ENCODE peak calls at places on chromosomes 4 and X, in four cellular contexts. One of them, this sample, is unnamed.

GRCh38 chr4:156598138-156598681 is 373.4 kb downstream of the PDGFC start:
- DNase-seq in NCI-H460: no peak
- DNase-seq in aorta: no peak
- DNase-seq in fibroblast of mammary gland: peak
- DNase-seq in this sample: no peak

GRCh38 chrX:41665676-41666075 is 23.1 kb upstream of the GPR34 start:
- DNase-seq in aorta: no peak
- DNase-seq in fibroblast of mammary gland: no peak
- DNase-seq in NCI-H460: no peak
- DNase-seq in this sample: no peak

GRCh38 chrX:101257448-101258259 is 33.5 kb downstream of the TAF7L start:
- DNase-seq in fibroblast of mammary gland: peak
- DNase-seq in aorta: no peak
- DNase-seq in NCI-H460: no peak
- DNase-seq in this sample: no peak

GRCh38 chr4:183200453-183200852 is 101.4 kb downstream of the WWC2 start:
- DNase-seq in fibroblast of mammary gland: peak
- DNase-seq in aorta: peak
- DNase-seq in NCI-H460: no peak
- DNase-seq in this sample: no peak

GRCh38 chr4:44025376-44026020 is 423.1 kb downstream of the KCTD8 start:
- DNase-seq in aorta: no peak
- DNase-seq in NCI-H460: no peak
- DNase-seq in fibroblast of mammary gland: no peak
- DNase-seq in this sample: no peak

GRCh38 chrX:53282313-53282712 is 929 bp upstream of the IQSEC2 start:
- DNase-seq in aorta: no peak
- DNase-seq in fibroblast of mammary gland: no peak
- DNase-seq in NCI-H460: no peak
- DNase-seq in this sample: no peak

GRCh38 chr4:113052379-113052951 is 3.0 kb downstream of the ANK2 start:
- DNase-seq in fibroblast of mammary gland: peak
- DNase-seq in NCI-H460: no peak
- DNase-seq in aorta: no peak
- DNase-seq in this sample: no peak

GRCh38 chrX:121931567-121931966 is 884.2 kb downstream of the GLUD2 start:
- DNase-seq in fibroblast of mammary gland: no peak
- DNase-seq in aorta: no peak
- DNase-seq in NCI-H460: no peak
- DNase-seq in this sample: no peak

GRCh38 chr4:87196927-87197326 is 23.5 kb downstream of the KLHL8 start:
- DNase-seq in fibroblast of mammary gland: no peak
- DNase-seq in NCI-H460: no peak
- DNase-seq in aorta: no peak
- DNase-seq in this sample: no peak

GRCh38 chrX:134868766-134869495 is 121.9 kb upstream of the SMIM10 start:
- DNase-seq in NCI-H460: peak
- DNase-seq in aorta: no peak
- DNase-seq in fibroblast of mammary gland: peak
- DNase-seq in this sample: no peak

GRCh38 chr4:109012286-109012880 is 249.5 kb upstream of the ETNPPL start:
- DNase-seq in aorta: no peak
- DNase-seq in NCI-H460: no peak
- DNase-seq in fibroblast of mammary gland: no peak
- DNase-seq in this sample: no peak

GRCh38 chr4:181998588-181998987 is 244.6 kb upstream of the TENM3 start:
- DNase-seq in NCI-H460: no peak
- DNase-seq in fibroblast of mammary gland: no peak
- DNase-seq in aorta: no peak
- DNase-seq in this sample: no peak